ENCODE peak calls at places on chromosomes 13 and 19, in five cellular contexts. N, M, B, K and W are unnamed samples.

GRCh38 chr19:13619203-13619632 is 112.9 kb upstream of the CACNA1A start:
- DNase-seq in N (no peak), M (no peak), B (no peak), K (peak), W (peak)

GRCh38 chr19:3362217-3362907 is 4.0 kb upstream of the NFIC start:
- DNase-seq in N (no peak), M (no peak), B (no peak), K (no peak), W (no peak)

GRCh38 chr19:50501568-50502475 is 9.2 kb downstream of the JOSD2 start:
- DNase-seq in N (no peak), M (no peak), B (no peak), K (no peak), W (no peak)

GRCh38 chr13:42751693-42752092 is 29.7 kb upstream of the FAM216B start:
- DNase-seq in N (no peak), M (no peak), B (no peak), K (no peak), W (no peak)

GRCh38 chr13:30963794-30964193 is 31.3 kb downstream of the TEX26 start:
- DNase-seq in N (no peak), M (peak), B (peak), K (peak), W (no peak)

GRCh38 chr19:6214881-6215541 is 64.8 kb downstream of the MLLT1 start:
- DNase-seq in N (no peak), M (no peak), B (no peak), K (no peak), W (no peak)

GRCh38 chr13:30486230-30487074 is 20.7 kb upstream of the HMGB1 start:
- DNase-seq in N (no peak), M (no peak), B (peak), K (peak), W (no peak)

GRCh38 chr13:27079421-27079958 is 92.1 kb downstream of the USP12 start:
- DNase-seq in N (no peak), M (peak), B (no peak), K (no peak), W (no peak)

GRCh38 chr13:86974995-86975328 is 696.2 kb upstream of the SLITRK5 start:
- DNase-seq in N (no peak), M (no peak), B (no peak), K (no peak), W (no peak)

GRCh38 chr19:1102407-1103106 is 1.2 kb upstream of the GPX4 start:
- DNase-seq in N (no peak), M (peak), B (peak), K (peak), W (peak)

GRCh38 chr19:11942008-11942842 is 17.3 kb downstream of the ZNF700 start:
- DNase-seq in N (no peak), M (no peak), B (no peak), K (no peak), W (no peak)

GRCh38 chr13:87087741-87088140 is 583.4 kb upstream of the SLITRK5 start:
- DNase-seq in N (no peak), M (peak), B (no peak), K (no peak), W (no peak)

GRCh38 chr13:60679131-60679530 is 282.1 kb downstream of the TDRD3 start:
- DNase-seq in N (no peak), M (no peak), B (no peak), K (peak), W (no peak)

GRCh38 chr13:114157869-114158495 is 21.1 kb upstream of the CFAP97D2 start:
- DNase-seq in N (no peak), M (no peak), B (no peak), K (no peak), W (no peak)

GRCh38 chr19:33705860-33706259 is 84.1 kb downstream of the CHST8 start:
- DNase-seq in N (no peak), M (no peak), B (no peak), K (no peak), W (no peak)

GRCh38 chr13:30020726-30021312 is 170.4 kb upstream of the UBL3 start:
- DNase-seq in N (no peak), M (no peak), B (no peak), K (peak), W (peak)

GRCh38 chr19:54448037-54448773 is 794 bp upstream of the LENG8 start:
- DNase-seq in N (no peak), M (peak), B (peak), K (peak), W (no peak)

GRCh38 chr13:72696590-72696989 is 30.8 kb downstream of the MZT1 start:
- DNase-seq in N (no peak), M (peak), B (no peak), K (peak), W (no peak)

GRCh38 chr13:41458939-41459753 is 1.8 kb downstream of the RGCC start:
- DNase-seq in N (peak), M (peak), B (no peak), K (peak), W (no peak)

GRCh38 chr19:9431475-9431874 is 3.9 kb downstream of the ZNF266 start:
- DNase-seq in N (no peak), M (peak), B (peak), K (peak), W (no peak)

GRCh38 chr13:99281811-99282263 is 23.7 kb upstream of the GPR18 start:
- DNase-seq in N (peak), M (no peak), B (peak), K (no peak), W (no peak)

GRCh38 chr13:108365255-108365654 is 95.7 kb downstream of the TNFSF13B start:
- DNase-seq in N (no peak), M (no peak), B (no peak), K (no peak), W (no peak)

GRCh38 chr13:40664100-40665060 is 2.1 kb downstream of the FOXO1 start:
- DNase-seq in N (peak), M (peak), B (peak), K (no peak), W (peak)

GRCh38 chr19:47020132-47020805 is 632 bp downstream of the NPAS1 start:
- DNase-seq in N (no peak), M (no peak), B (no peak), K (no peak), W (no peak)

GRCh38 chr19:17376935-17377600 is at the start of gene PLVAP:
- DNase-seq in N (no peak), M (no peak), B (no peak), K (no peak), W (no peak)

GRCh38 chr19:10915511-10916091 is 12.8 kb downstream of the YIPF2 start:
- DNase-seq in N (no peak), M (peak), B (no peak), K (peak), W (peak)

GRCh38 chr19:18603958-18604819 is 2.4 kb downstream of the CRLF1 start:
- DNase-seq in N (no peak), M (no peak), B (no peak), K (no peak), W (no peak)

GRCh38 chr13:48976677-48977625 is 1.2 kb downstream of the FNDC3A start:
- DNase-seq in N (no peak), M (peak), B (no peak), K (peak), W (peak)

GRCh38 chr19:42281175-42282035 is 12.4 kb downstream of the CIC start:
- DNase-seq in N (no peak), M (peak), B (peak), K (peak), W (no peak)

GRCh38 chr19:54209748-54210494 is 9.3 kb downstream of the RPS9 start:
- DNase-seq in N (no peak), M (peak), B (peak), K (peak), W (peak)

GRCh38 chr19:6744381-6745288 is 5.2 kb downstream of the TRIP10 start:
- DNase-seq in N (no peak), M (peak), B (peak), K (peak), W (peak)

GRCh38 chr19:32876919-32877285 is 7.3 kb upstream of the SLC7A9 start:
- DNase-seq in N (no peak), M (no peak), B (no peak), K (no peak), W (no peak)

GRCh38 chr13:40667622-40667978 is 1.2 kb upstream of the FOXO1 start:
- DNase-seq in N (no peak), M (no peak), B (no peak), K (no peak), W (no peak)

GRCh38 chr13:74077847-74078246 is 56.4 kb downstream of the KLF12 start:
- DNase-seq in N (no peak), M (peak), B (peak), K (no peak), W (no peak)

GRCh38 chr13:61960981-61961380 is 545.3 kb upstream of the PCDH20 start:
- DNase-seq in N (no peak), M (no peak), B (no peak), K (no peak), W (no peak)

GRCh38 chr13:38785490-38785889 is 98.6 kb downstream of the FREM2 start:
- DNase-seq in N (no peak), M (no peak), B (no peak), K (no peak), W (no peak)

GRCh38 chr13:39451860-39452301 is 151.1 kb downstream of the LHFPL6 start:
- DNase-seq in N (no peak), M (peak), B (no peak), K (no peak), W (no peak)

GRCh38 chr19:45615795-45616708 is 14.0 kb upstream of the GPR4 start:
- DNase-seq in N (peak), M (peak), B (peak), K (peak), W (peak)

GRCh38 chr19:52351512-52351911 is 15.5 kb downstream of the ZNF610 start:
- DNase-seq in N (no peak), M (no peak), B (no peak), K (no peak), W (no peak)